ENCODE peak calls at places on chromosome 4, in five cellular contexts. U is mesothelial cell of epicardium, F is lower lobe of right lung, S is cerebellar cortex, J is RPMI7951. D is an unnamed sample.

GRCh38 chr4:177155454-177155853 is 154.2 kb upstream of the NEIL3 start:
- DNase-seq in J (peak), F (no peak), S (no peak), U (no peak), D (no peak)

GRCh38 chr4:173243321-173243720 is 74.7 kb downstream of the GALNT7 start:
- DNase-seq in F (no peak), J (peak), U (no peak), S (no peak), D (no peak)

GRCh38 chr4:123699823-123700822 is 303.5 kb downstream of the SPRY1 start:
- DNase-seq in F (no peak), J (peak), U (no peak), S (peak), D (no peak)

GRCh38 chr4:108714880-108715279 is 48.0 kb downstream of the ETNPPL start:
- DNase-seq in U (no peak), J (no peak), S (no peak), F (no peak), D (no peak)

GRCh38 chr4:120749445-120750151 is 172.9 kb downstream of the PRDM5 start:
- DNase-seq in S (no peak), F (no peak), U (no peak), J (no peak), D (no peak)

GRCh38 chr4:16745009-16745408 is 153.4 kb downstream of the LDB2 start:
- DNase-seq in S (no peak), J (peak), U (no peak), F (no peak), D (no peak)

GRCh38 chr4:12488672-12489071 is 995.5 kb downstream of the RAB28 start:
- DNase-seq in U (no peak), F (no peak), S (no peak), J (no peak), D (no peak)

GRCh38 chr4:124711469-124712416 is 789 bp downstream of the ANKRD50 start:
- DNase-seq in F (peak), J (peak), U (peak), S (peak), D (peak)

GRCh38 chr4:131430302-131430701 is 1718.8 kb upstream of the PCDH10 start:
- DNase-seq in J (no peak), U (no peak), F (no peak), S (no peak), D (no peak)

GRCh38 chr4:144350706-144351105 is 210.2 kb upstream of the GYPA start:
- DNase-seq in S (no peak), F (no peak), J (no peak), U (no peak), D (no peak)

GRCh38 chr4:39976945-39977488 is 694 bp downstream of the PDS5A start:
- DNase-seq in F (peak), U (peak), J (peak), S (peak), D (no peak)

GRCh38 chr4:140851032-140851636 is 94.9 kb upstream of the TBC1D9 start:
- DNase-seq in J (peak), U (no peak), S (peak), F (no peak), D (no peak)

GRCh38 chr4:26406346-26406975 is 83.8 kb downstream of the CCKAR start:
- DNase-seq in S (no peak), U (no peak), J (no peak), F (no peak), D (no peak)

GRCh38 chr4:105399535-105400161 is 74.2 kb downstream of the PPA2 start:
- DNase-seq in F (no peak), S (no peak), J (peak), U (no peak), D (no peak)

GRCh38 chr4:25873632-25874129 is 10.9 kb upstream of the SEL1L3 start:
- DNase-seq in J (no peak), F (no peak), U (no peak), S (no peak), D (no peak)

GRCh38 chr4:97359826-97360225 is 783.5 kb downstream of the STPG2 start:
- DNase-seq in U (no peak), F (no peak), S (no peak), J (no peak), D (no peak)

GRCh38 chr4:16676247-16676646 is 222.2 kb downstream of the LDB2 start:
- DNase-seq in U (no peak), F (no peak), J (no peak), S (no peak), D (no peak)

GRCh38 chr4:7418131-7418943 is 16.4 kb downstream of the PSAPL1 start:
- DNase-seq in U (no peak), J (no peak), S (no peak), F (no peak), D (no peak)

GRCh38 chr4:7945709-7946380 is 6.2 kb upstream of the AFAP1 start:
- DNase-seq in S (no peak), J (no peak), F (no peak), U (no peak), D (no peak)

GRCh38 chr4:37977471-37978452 is 17.6 kb downstream of the PTTG2 start:
- DNase-seq in S (peak), J (peak), U (no peak), F (peak), D (peak)

GRCh38 chr4:53039741-53040458 is 177.8 kb downstream of the RASL11B start:
- DNase-seq in F (no peak), U (no peak), S (no peak), J (no peak), D (no peak)

GRCh38 chr4:23835814-23836478 is 53.9 kb downstream of the PPARGC1A start:
- DNase-seq in S (no peak), J (no peak), U (no peak), F (no peak), D (no peak)

GRCh38 chr4:22474636-22475310 is 41.1 kb downstream of the ADGRA3 start:
- DNase-seq in U (no peak), F (no peak), S (no peak), J (peak), D (no peak)

GRCh38 chr4:870951-871350 is 45.0 kb upstream of the CPLX1 start:
- DNase-seq in F (no peak), S (no peak), U (no peak), J (no peak), D (no peak)

GRCh38 chr4:183638436-183638835 is 20.5 kb downstream of the RWDD4 start:
- DNase-seq in U (no peak), J (no peak), F (no peak), S (no peak), D (no peak)

GRCh38 chr4:53847935-53848334 is 216.5 kb downstream of the CHIC2 start:
- DNase-seq in S (no peak), J (no peak), U (no peak), F (no peak), D (no peak)

GRCh38 chr4:10058371-10058770 is 37.1 kb upstream of the SLC2A9 start:
- DNase-seq in J (no peak), F (no peak), U (no peak), S (no peak), D (no peak)

GRCh38 chr4:78592104-78592783 is 40.7 kb downstream of the ANXA3 start:
- DNase-seq in J (no peak), S (peak), F (no peak), U (no peak), D (no peak)

D was measured in RWPE2.